ENCODE peak calls at places on chromosomes 3 and 15, in six cellular contexts. U, Y, G, R, P and C are unnamed samples.

GRCh38 chr3:114527036-114527644 is 233.3 kb downstream of the TIGIT start:
- DNase-seq in U (no peak), Y (peak), G (no peak), R (no peak), P (no peak), C (no peak)

GRCh38 chr3:129228891-129229585 is 20.4 kb upstream of the COPG1 start:
- DNase-seq in U (no peak), Y (peak), G (no peak), R (peak), P (no peak), C (no peak)

GRCh38 chr3:194928831-194929594 is 243.3 kb downstream of the FAM43A start:
- DNase-seq in U (no peak), Y (no peak), G (peak), R (no peak), P (no peak), C (no peak)

GRCh38 chr3:58470363-58471024 is 21.4 kb upstream of the KCTD6 start:
- DNase-seq in U (no peak), Y (peak), G (no peak), R (no peak), P (no peak), C (no peak)

GRCh38 chr15:55774113-55774970 is 31.4 kb upstream of the PRTG start:
- DNase-seq in U (no peak), Y (peak), G (peak), R (no peak), P (peak), C (peak)

GRCh38 chr3:71310595-71311319 is 272.8 kb downstream of the FOXP1 start:
- DNase-seq in U (no peak), Y (peak), G (no peak), R (peak), P (peak), C (no peak)

GRCh38 chr15:101121511-101122090 is 130.2 kb downstream of the CHSY1 start:
- DNase-seq in U (no peak), Y (no peak), G (peak), R (peak), P (peak), C (no peak)

GRCh38 chr15:29724026-29724425 is 98.2 kb downstream of the TJP1 start:
- DNase-seq in U (no peak), Y (no peak), G (no peak), R (no peak), P (no peak), C (no peak)

GRCh38 chr3:153063337-153063736 is 98.7 kb upstream of the RAP2B start:
- DNase-seq in U (no peak), Y (no peak), G (no peak), R (no peak), P (no peak), C (no peak)

GRCh38 chr3:123808812-123809211 is 75.3 kb downstream of the MYLK start:
- DNase-seq in U (no peak), Y (peak), G (no peak), R (no peak), P (no peak), C (no peak)

GRCh38 chr3:125280966-125281365 is 68.4 kb upstream of the SLC12A8 start:
- DNase-seq in U (peak), Y (peak), G (no peak), R (peak), P (no peak), C (peak)

GRCh38 chr15:56968256-56968655 is 49.8 kb downstream of the TCF12 start:
- DNase-seq in U (no peak), Y (no peak), G (no peak), R (no peak), P (no peak), C (no peak)

GRCh38 chr3:172120912-172121311 is 81.5 kb downstream of the FNDC3B start:
- DNase-seq in U (no peak), Y (no peak), G (no peak), R (no peak), P (no peak), C (no peak)

GRCh38 chr15:45795487-45796069 is 160.7 kb downstream of the SQOR start:
- DNase-seq in U (peak), Y (peak), G (no peak), R (no peak), P (no peak), C (peak)

GRCh38 chr15:36966704-36967103 is 133.6 kb downstream of the MEIS2 start:
- DNase-seq in U (no peak), Y (no peak), G (no peak), R (no peak), P (no peak), C (no peak)

GRCh38 chr3:32591960-32592462 is 21.4 kb upstream of the DYNC1LI1 start:
- DNase-seq in U (peak), Y (no peak), G (no peak), R (no peak), P (no peak), C (no peak)

GRCh38 chr3:141644931-141645330 is 93.2 kb upstream of the RNF7 start:
- DNase-seq in U (no peak), Y (peak), G (peak), R (no peak), P (peak), C (peak)

GRCh38 chr3:136604961-136605360 is 147.2 kb downstream of the STAG1 start:
- DNase-seq in U (no peak), Y (no peak), G (no peak), R (peak), P (no peak), C (no peak)

GRCh38 chr15:38768970-38769369 is 204.4 kb upstream of the RASGRP1 start:
- DNase-seq in U (no peak), Y (no peak), G (peak), R (peak), P (peak), C (no peak)

GRCh38 chr3:179872842-179873241 is 163.9 kb downstream of the PEX5L start:
- DNase-seq in U (no peak), Y (no peak), G (no peak), R (no peak), P (no peak), C (no peak)

GRCh38 chr15:81751321-81751720 is 294.5 kb downstream of the MEX3B start:
- DNase-seq in U (no peak), Y (no peak), G (no peak), R (no peak), P (no peak), C (no peak)

GRCh38 chr3:16329036-16329791 is 64.2 kb downstream of the OXNAD1 start:
- DNase-seq in U (no peak), Y (no peak), G (peak), R (no peak), P (no peak), C (no peak)

GRCh38 chr3:171363211-171363610 is 97.0 kb downstream of the TNIK start:
- DNase-seq in U (no peak), Y (no peak), G (no peak), R (no peak), P (no peak), C (no peak)

GRCh38 chr15:77544162-77544561 is 88.5 kb downstream of the LINGO1 start:
- DNase-seq in U (no peak), Y (no peak), G (no peak), R (no peak), P (no peak), C (no peak)
- H3K4me3 ChIP-seq in U (no peak), Y (no peak), G (no peak), R (no peak), P (no peak), C (no peak)

DNA sequence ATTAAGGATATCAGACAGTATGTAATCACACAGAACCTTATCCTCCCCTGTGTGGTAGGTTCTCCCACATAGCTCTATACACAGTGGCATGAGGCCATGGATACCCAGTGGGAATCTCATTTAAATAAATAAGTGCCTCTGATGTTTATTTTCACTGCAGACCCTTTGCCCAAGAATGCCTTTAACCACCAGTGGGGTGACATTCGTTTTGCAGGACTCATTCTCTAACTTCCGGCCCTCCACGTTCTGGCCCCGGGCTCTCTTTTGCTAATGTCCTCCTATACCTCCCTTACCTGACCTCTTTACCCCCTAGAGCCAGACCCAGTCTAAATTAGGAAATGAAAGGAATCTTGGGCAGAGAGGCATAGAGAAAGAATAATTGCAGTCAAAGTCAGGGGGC is 8.3 kb downstream of the CCDC80 start:
- DNase-seq in U (no peak), Y (no peak), G (no peak), R (no peak), P (no peak), C (no peak)
- H3K4me3 ChIP-seq in U (no peak), Y (no peak), G (no peak), R (peak), P (no peak), C (no peak)

DNA sequence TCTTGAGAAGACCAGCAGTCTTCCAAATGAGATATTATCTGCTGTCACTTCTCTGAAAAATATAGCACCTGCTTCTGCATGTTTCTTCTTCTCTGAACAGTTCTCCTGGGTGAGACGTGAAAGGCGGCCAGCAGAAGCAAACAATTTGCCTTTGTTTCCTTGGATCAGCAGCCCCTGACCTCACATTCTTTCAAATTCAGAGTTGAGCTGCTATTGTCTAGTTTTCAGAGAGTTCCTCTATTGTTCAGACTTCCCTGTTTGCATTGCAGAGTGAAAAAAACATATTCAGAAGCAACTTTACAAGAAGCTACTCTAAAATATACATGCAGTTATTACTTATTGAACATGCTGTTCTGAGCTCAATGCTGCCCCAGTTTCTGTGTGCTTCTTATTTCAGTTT is 653.6 kb downstream of the NAALADL2 start:
- DNase-seq in U (no peak), Y (no peak), G (no peak), R (no peak), P (no peak), C (no peak)
- H3K4me3 ChIP-seq in U (no peak), Y (no peak), G (no peak), R (no peak), P (no peak), C (no peak)

DNA sequence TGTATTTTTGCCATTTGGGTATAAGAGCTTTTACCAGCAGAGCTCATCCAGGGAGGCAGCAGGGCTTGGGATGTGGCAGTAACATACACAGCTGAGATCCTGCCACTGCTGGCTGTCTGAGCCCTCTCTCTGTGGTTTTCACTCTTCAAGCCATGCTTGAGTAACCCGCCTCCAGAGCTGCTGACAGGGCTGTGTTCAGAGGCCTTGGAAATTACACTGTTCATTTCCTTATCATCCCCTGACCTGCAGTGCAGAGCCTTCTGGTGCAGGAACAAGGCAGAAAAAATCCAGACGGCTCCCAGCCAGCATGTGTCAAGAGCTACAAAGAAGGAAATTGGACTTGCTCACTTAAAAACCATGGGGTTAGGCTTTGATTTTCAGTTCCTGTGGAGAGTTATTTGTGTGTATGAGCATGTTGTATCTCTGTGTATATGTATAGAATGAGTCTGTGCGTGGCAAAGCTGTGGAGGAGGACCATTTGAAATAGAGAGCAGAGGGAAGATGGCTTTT is 47.0 kb downstream of the ZNF609 start:
- DNase-seq in U (no peak), Y (peak), G (peak), R (peak), P (peak), C (peak)
- H3K4me3 ChIP-seq in U (no peak), Y (no peak), G (no peak), R (no peak), P (no peak), C (no peak)

GRCh38 chr15:63599401-63600000 is 2.3 kb downstream of the FBXL22 start:
- DNase-seq in U (no peak), Y (peak), G (no peak), R (no peak), P (peak), C (no peak)
- H3K4me3 ChIP-seq in U (peak), Y (peak), G (peak), R (peak), P (peak), C (peak)

DNA sequence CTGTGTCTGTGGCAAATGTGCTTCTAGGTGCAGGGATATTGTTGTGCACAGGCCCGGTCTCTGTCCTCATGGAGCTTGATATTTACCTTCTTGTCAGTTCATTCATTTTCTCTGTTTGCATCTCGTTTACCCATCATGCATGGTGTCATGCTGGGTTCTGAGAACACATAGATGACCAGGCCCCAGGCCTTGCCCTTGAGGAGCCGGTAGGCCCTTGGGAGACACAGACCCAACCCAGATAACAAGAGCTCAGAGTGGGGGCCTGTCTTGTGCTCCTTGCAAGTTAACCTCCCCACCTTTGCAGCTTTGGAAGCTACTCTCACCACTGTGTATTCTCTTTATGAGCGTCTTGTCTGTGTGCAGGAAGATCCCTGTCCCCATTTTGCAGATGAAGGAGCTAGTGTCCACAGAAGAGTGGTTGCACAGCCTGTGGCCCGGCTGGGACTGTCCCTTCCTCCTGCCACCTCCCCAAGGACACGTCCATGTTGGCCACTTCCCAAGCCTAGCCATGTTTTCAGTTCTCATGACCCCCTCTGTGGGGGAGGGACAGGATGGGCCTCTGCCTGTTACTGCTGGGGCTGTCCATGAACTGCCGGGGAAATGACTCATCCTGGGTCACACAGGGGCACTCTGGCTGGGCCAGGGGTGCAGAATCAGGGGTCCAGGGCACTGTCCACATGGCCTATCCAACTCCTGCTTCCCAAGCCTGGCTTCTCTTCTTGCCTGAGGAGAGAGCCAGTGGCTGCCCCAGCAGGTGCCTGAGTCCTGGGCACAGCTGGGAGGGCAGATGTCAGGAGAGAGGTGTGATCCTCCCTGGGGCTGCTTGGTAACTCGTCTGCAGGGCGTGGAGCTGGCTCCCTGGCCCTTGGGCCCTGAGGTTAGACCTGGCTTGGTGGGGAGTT is 3.4 kb downstream of the SNX33 start:
- DNase-seq in U (no peak), Y (peak), G (no peak), R (no peak), P (peak), C (no peak)
- H3K4me3 ChIP-seq in U (no peak), Y (peak), G (peak), R (peak), P (peak), C (no peak)